ENCODE peak calls at places on chromosome 1, in five cellular contexts. H, S, D, U and V are unnamed samples.

GRCh38 chr1:92444351-92444750 is 42.4 kb downstream of the GFI1 start:
- DNase-seq in U (no peak), D (no peak), H (peak; percentile 41), S (no peak), V (no peak)

GRCh38 chr1:232905324-232906034 is 44.9 kb upstream of the NTPCR start:
- DNase-seq in U (no peak), S (no peak), H (no peak), D (no peak), V (no peak)

GRCh38 chr1:37028981-37029617 is 5.2 kb downstream of the GRIK3 start:
- DNase-seq in D (no peak), U (no peak), H (no peak), S (no peak), V (no peak)

GRCh38 chr1:64887689-64888217 is 78.6 kb downstream of the JAK1 start:
- DNase-seq in S (no peak), H (no peak), D (no peak), U (no peak), V (no peak)

GRCh38 chr1:95829581-95829980 is 595.6 kb downstream of the RWDD3 start:
- DNase-seq in U (no peak), D (no peak), H (no peak), S (no peak), V (no peak)

GRCh38 chr1:67367370-67368345 is 60.0 kb downstream of the IL12RB2 start:
- DNase-seq in S (no peak), D (peak; percentile 71), H (peak; percentile 42), U (no peak), V (no peak)

GRCh38 chr1:207866471-207867135 is 44.3 kb downstream of the CD34 start:
- DNase-seq in D (no peak), H (peak; percentile 79), U (no peak), S (no peak), V (no peak)

GRCh38 chr1:159009704-159010361 is at the start of gene IFI16:
- DNase-seq in D (no peak), S (no peak), H (peak; percentile 96), U (peak; percentile 91), V (peak; percentile 46)

GRCh38 chr1:42817440-42817767 is 207 bp upstream of the SVBP start:
- DNase-seq in U (no peak), D (no peak), S (no peak), H (no peak), V (no peak)

GRCh38 chr1:180042994-180043622 is 88.5 kb downstream of the CEP350 start:
- DNase-seq in D (no peak), U (peak; percentile 87), H (peak; percentile 90), S (no peak), V (no peak)

GRCh38 chr1:247357781-247358211 is 26.1 kb upstream of the ZNF496 start:
- DNase-seq in D (no peak), H (peak; percentile 74), U (peak; percentile 78), S (no peak), V (no peak)

GRCh38 chr1:231219422-231220401 is 21.3 kb upstream of the GNPAT start:
- DNase-seq in S (no peak), D (no peak), H (no peak), U (no peak), V (no peak)

GRCh38 chr1:233433436-233434213 is 106.1 kb downstream of the MAP3K21 start:
- DNase-seq in U (no peak), S (no peak), D (no peak), H (no peak), V (no peak)

GRCh38 chr1:94543893-94544635 is 2.5 kb upstream of the F3 start:
- DNase-seq in S (no peak), U (no peak), D (no peak), H (peak; percentile 65), V (no peak)

GRCh38 chr1:234337233-234337632 is 36.0 kb upstream of the COA6 start:
- DNase-seq in S (no peak), U (no peak), D (no peak), H (no peak), V (no peak)

GRCh38 chr1:52469108-52469507 is 64.7 kb downstream of the PRPF38A start:
- DNase-seq in S (no peak), D (no peak), H (no peak), U (no peak), V (no peak)

GRCh38 chr1:41662656-41663437 is 178.4 kb upstream of the EDN2 start:
- DNase-seq in H (peak; percentile 92), S (no peak), D (no peak), U (peak; percentile 86), V (peak; percentile 87)